ENCODE peak calls at places on chromosome 19, in five cellular contexts. K, X, P, R and D are unnamed samples.

GRCh38 chr19:45514376-45515051 is 7.2 kb downstream of the VASP start:
- DNase-seq in K (no peak), X (no peak), P (no peak), R (no peak), D (no peak)

GRCh38 chr19:33879818-33880575 is 83.3 kb downstream of the KCTD15 start:
- DNase-seq in K (no peak), X (peak; percentile 29), P (no peak), R (no peak), D (no peak)

GRCh38 chr19:32691952-32692726 is 518 bp downstream of the NUDT19 start:
- DNase-seq in K (peak; percentile 37), X (peak; percentile 89), P (no peak), R (peak; percentile 26), D (peak; percentile 31)

GRCh38 chr19:45782162-45782623 is at the start of gene DMPK:
- DNase-seq in K (no peak), X (no peak), P (no peak), R (no peak), D (no peak)

GRCh38 chr19:4811328-4812131 is 20.0 kb downstream of the TICAM1 start:
- DNase-seq in K (peak; percentile 96), X (peak; percentile 73), P (peak; percentile 92), R (peak; percentile 40), D (peak; percentile 76)

GRCh38 chr19:17075860-17076538 is 422 bp downstream of the MYO9B start:
- DNase-seq in K (no peak), X (peak; percentile 57), P (no peak), R (no peak), D (peak; percentile 45)

GRCh38 chr19:42529248-42529764 is 1.0 kb upstream of the CEACAM1 start:
- DNase-seq in K (peak; percentile 64), X (peak; percentile 64), P (peak; percentile 35), R (no peak), D (peak; percentile 34)

GRCh38 chr19:8108560-8109445 is 40.6 kb downstream of the FBN3 start:
- DNase-seq in K (no peak), X (no peak), P (no peak), R (no peak), D (no peak)

GRCh38 chr19:13024958-13025653 is 29.8 kb downstream of the NFIX start:
- DNase-seq in K (no peak), X (no peak), P (no peak), R (no peak), D (no peak)

GRCh38 chr19:38287604-38288003 is 16.4 kb upstream of the C19orf33 start:
- DNase-seq in K (no peak), X (no peak), P (no peak), R (no peak), D (no peak)

GRCh38 chr19:8208119-8208709 is 956 bp upstream of the CERS4 start:
- DNase-seq in K (no peak), X (no peak), P (no peak), R (no peak), D (no peak)

GRCh38 chr19:34962281-34962944 is 1.6 kb downstream of the ZNF792 start:
- DNase-seq in K (no peak), X (peak; percentile 99), P (no peak), R (no peak), D (peak; percentile 23)